ENCODE peak calls at places on chromosomes 12 and 14, in seven cellular contexts. N, K, W, C, I, G and P are unnamed samples.

GRCh38 chr14:35414365-35414764 is 9.8 kb upstream of the NFKBIA start:
- DNase-seq in N (no peak), K (no peak), W (no peak), C (no peak), I (no peak), G (no peak), P (no peak)

GRCh38 chr12:48973992-48974673 is 2.6 kb upstream of the WNT10B start:
- DNase-seq in N (no peak), K (no peak), W (no peak), C (peak), I (no peak), G (peak), P (peak)

GRCh38 chr12:21912318-21912717 is 28.9 kb downstream of the ABCC9 start:
- DNase-seq in N (no peak), K (no peak), W (no peak), C (no peak), I (no peak), G (no peak), P (no peak)

GRCh38 chr12:42382013-42382696 is 56.2 kb downstream of the PPHLN1 start:
- DNase-seq in N (no peak), K (no peak), W (no peak), C (no peak), I (no peak), G (no peak), P (no peak)

GRCh38 chr14:67251573-67252226 is 10.5 kb downstream of the PALS1 start:
- DNase-seq in N (no peak), K (no peak), W (no peak), C (no peak), I (no peak), G (no peak), P (no peak)

GRCh38 chr12:55741978-55742377 is 944 bp upstream of the GDF11 start:
- DNase-seq in N (no peak), K (no peak), W (no peak), C (no peak), I (no peak), G (no peak), P (no peak)

GRCh38 chr14:101953151-101953550 is 11.2 kb upstream of the DYNC1H1 start:
- DNase-seq in N (no peak), K (no peak), W (no peak), C (no peak), I (no peak), G (no peak), P (no peak)

GRCh38 chr14:87264386-87264785 is 728.6 kb downstream of the GALC start:
- DNase-seq in N (no peak), K (no peak), W (no peak), C (no peak), I (no peak), G (no peak), P (no peak)

GRCh38 chr12:42128327-42128726 is 16.3 kb downstream of the GXYLT1 start:
- DNase-seq in N (no peak), K (no peak), W (no peak), C (no peak), I (no peak), G (no peak), P (no peak)

GRCh38 chr14:91926131-91926890 is 21.2 kb downstream of the FBLN5 start:
- DNase-seq in N (no peak), K (no peak), W (no peak), C (no peak), I (no peak), G (no peak), P (no peak)